ENCODE peak calls at places on chromosomes 16 and 17, in eight cellular contexts. One of them, this sample, is unnamed.

GRCh38 chr16:31441956-31442355 is 633 bp downstream of the ZNF843 start:
- DNase-seq in colonic mucosa: no peak
- DNase-seq in brain microvascular endothelial cell: no peak
- DNase-seq in WTC11: no peak
- DNase-seq in fibroblast of villous mesenchyme: no peak
- DNase-seq in upper lobe of right lung: no peak
- DNase-seq in CD8-positive, alpha-beta T cell: no peak
- DNase-seq in BJ: no peak
- DNase-seq in this sample: no peak

GRCh38 chr17:44776628-44777393 is 18.0 kb downstream of the ADAM11 start:
- DNase-seq in fibroblast of villous mesenchyme: no peak
- DNase-seq in colonic mucosa: no peak
- DNase-seq in CD8-positive, alpha-beta T cell: no peak
- DNase-seq in upper lobe of right lung: no peak
- DNase-seq in WTC11: no peak
- DNase-seq in BJ: no peak
- DNase-seq in brain microvascular endothelial cell: no peak
- DNase-seq in this sample: no peak

GRCh38 chr16:31072540-31073072 is 1.4 kb downstream of the ZNF668 start:
- DNase-seq in colonic mucosa: peak; percentile 46
- DNase-seq in CD8-positive, alpha-beta T cell: no peak
- DNase-seq in WTC11: no peak
- DNase-seq in upper lobe of right lung: no peak
- DNase-seq in fibroblast of villous mesenchyme: peak; percentile 46
- DNase-seq in BJ: no peak
- DNase-seq in brain microvascular endothelial cell: peak; percentile 52
- DNase-seq in this sample: no peak

GRCh38 chr16:31265329-31266245 is 5.8 kb downstream of the ITGAM start:
- DNase-seq in WTC11: peak; percentile 23
- DNase-seq in BJ: no peak
- DNase-seq in fibroblast of villous mesenchyme: peak; percentile 23
- DNase-seq in brain microvascular endothelial cell: peak; percentile 52
- DNase-seq in CD8-positive, alpha-beta T cell: peak; percentile 55
- DNase-seq in upper lobe of right lung: peak; percentile 64
- DNase-seq in colonic mucosa: no peak
- DNase-seq in this sample: no peak

GRCh38 chr17:77790143-77790829 is 168.2 kb upstream of the TNRC6C start:
- DNase-seq in upper lobe of right lung: no peak
- DNase-seq in colonic mucosa: no peak
- DNase-seq in CD8-positive, alpha-beta T cell: no peak
- DNase-seq in brain microvascular endothelial cell: no peak
- DNase-seq in BJ: no peak
- DNase-seq in fibroblast of villous mesenchyme: no peak
- DNase-seq in WTC11: peak; percentile 35
- DNase-seq in this sample: no peak

GRCh38 chr17:32695864-32696263 is 181.1 kb downstream of the MYO1D start:
- DNase-seq in CD8-positive, alpha-beta T cell: no peak
- DNase-seq in BJ: no peak
- DNase-seq in WTC11: no peak
- DNase-seq in brain microvascular endothelial cell: no peak
- DNase-seq in colonic mucosa: no peak
- DNase-seq in fibroblast of villous mesenchyme: no peak
- DNase-seq in upper lobe of right lung: no peak
- DNase-seq in this sample: no peak

GRCh38 chr16:50717109-50717893 is 23.9 kb downstream of the NOD2 start:
- DNase-seq in WTC11: no peak
- DNase-seq in brain microvascular endothelial cell: no peak
- DNase-seq in colonic mucosa: no peak
- DNase-seq in CD8-positive, alpha-beta T cell: no peak
- DNase-seq in BJ: no peak
- DNase-seq in fibroblast of villous mesenchyme: no peak
- DNase-seq in upper lobe of right lung: no peak
- DNase-seq in this sample: no peak

GRCh38 chr17:17915183-17915582 is 57.0 kb downstream of the TOM1L2 start:
- DNase-seq in fibroblast of villous mesenchyme: no peak
- DNase-seq in CD8-positive, alpha-beta T cell: no peak
- DNase-seq in BJ: no peak
- DNase-seq in colonic mucosa: no peak
- DNase-seq in WTC11: no peak
- DNase-seq in brain microvascular endothelial cell: no peak
- DNase-seq in upper lobe of right lung: no peak
- DNase-seq in this sample: no peak

DNA sequence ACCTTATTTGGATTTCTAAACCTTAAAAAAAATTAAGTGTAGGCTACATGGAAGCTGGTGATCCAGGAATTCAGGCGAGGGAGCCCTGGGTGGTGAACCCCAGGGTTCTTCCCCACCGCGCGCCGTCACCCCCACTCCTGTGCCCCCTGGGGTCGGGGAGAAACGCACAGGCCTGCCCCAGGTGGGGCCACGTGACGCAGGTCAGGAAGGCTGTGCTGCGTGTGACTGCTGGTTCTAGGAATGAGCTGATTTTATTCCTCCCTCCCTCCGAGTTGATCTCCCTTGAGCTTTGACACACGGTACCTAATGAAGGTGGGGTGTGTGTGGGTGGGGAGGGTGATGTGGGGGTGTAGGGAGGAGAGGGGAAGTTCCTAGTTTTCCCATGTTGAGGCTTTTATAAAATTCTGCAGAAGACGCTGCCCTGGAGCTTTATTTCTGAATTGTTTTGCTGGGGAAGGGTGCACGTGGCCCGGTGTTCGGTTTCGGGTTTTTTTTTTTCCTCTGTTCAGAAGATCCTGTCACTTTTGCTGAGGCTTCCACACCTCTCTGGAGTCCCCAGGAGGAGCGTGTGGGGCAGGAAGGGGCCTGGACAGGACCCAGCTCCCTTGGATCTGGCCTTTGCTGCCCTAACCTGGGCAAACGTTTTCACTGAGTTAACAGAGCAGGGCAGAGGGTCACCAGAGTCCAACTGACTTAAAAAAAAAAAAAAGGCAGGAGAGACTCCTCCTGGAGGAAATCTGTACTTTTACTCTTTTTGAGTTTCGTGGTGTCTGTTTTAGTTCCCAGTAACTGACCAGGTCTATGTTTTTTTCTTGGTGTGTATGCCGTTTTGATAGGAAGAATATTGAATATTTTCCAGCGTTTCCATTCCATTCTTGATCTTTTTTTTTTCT is 55.8 kb upstream of the GSE1 start:
- DNase-seq in WTC11: no peak
- DNase-seq in upper lobe of right lung: peak; percentile 80
- DNase-seq in fibroblast of villous mesenchyme: no peak
- DNase-seq in brain microvascular endothelial cell: no peak
- DNase-seq in CD8-positive, alpha-beta T cell: peak; percentile 56
- DNase-seq in colonic mucosa: peak; percentile 79
- DNase-seq in BJ: no peak
- DNase-seq in this sample: no peak
- TF ChIP-seq CTCF in WTC11: no peak
- TF ChIP-seq CTCF in upper lobe of right lung: no peak
- TF ChIP-seq CTCF in fibroblast of villous mesenchyme: peak; percentile 33
- TF ChIP-seq CTCF in brain microvascular endothelial cell: peak; percentile 3
- TF ChIP-seq CTCF in CD8-positive, alpha-beta T cell: no peak
- TF ChIP-seq CTCF in colonic mucosa: no peak
- TF ChIP-seq CTCF in BJ: peak; percentile 20
- TF ChIP-seq CTCF in this sample: no peak

DNA sequence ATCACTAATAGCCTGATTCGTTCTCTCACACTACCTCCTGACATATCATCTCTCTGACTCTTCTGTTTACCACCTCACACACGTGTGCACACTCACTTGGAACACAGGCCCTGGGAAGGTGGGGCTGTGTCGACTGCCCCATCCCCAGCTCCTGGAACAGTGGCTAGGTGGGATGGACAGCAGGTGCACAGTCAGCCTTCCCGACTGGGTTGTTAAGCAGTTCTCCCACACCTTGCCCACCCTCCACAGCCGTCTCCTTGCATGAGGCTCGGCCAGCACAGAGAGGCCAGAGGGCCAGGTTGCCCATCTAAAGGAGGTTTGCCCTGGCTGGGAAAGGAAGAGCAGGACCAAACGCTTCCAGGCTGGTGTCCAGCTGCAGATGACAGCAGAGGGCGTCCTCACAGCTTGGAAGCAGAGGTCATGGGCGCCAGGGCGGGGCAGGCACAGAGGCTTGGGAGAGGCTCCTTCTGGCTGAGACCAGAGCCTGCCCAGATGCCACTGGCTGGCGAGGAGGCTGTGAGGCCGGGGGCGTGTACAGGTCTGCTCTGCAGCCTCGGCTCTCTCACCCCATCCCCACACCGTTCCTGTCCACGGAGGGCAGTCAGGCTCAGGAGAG is 92.8 kb downstream of the AMFR start:
- DNase-seq in BJ: no peak
- DNase-seq in CD8-positive, alpha-beta T cell: no peak
- DNase-seq in upper lobe of right lung: peak; percentile 75
- DNase-seq in WTC11: peak; percentile 71
- DNase-seq in fibroblast of villous mesenchyme: peak; percentile 82
- DNase-seq in colonic mucosa: peak; percentile 62
- DNase-seq in brain microvascular endothelial cell: peak; percentile 35
- DNase-seq in this sample: peak; percentile 62
- TF ChIP-seq CTCF in BJ: peak; percentile 63
- TF ChIP-seq CTCF in CD8-positive, alpha-beta T cell: no peak
- TF ChIP-seq CTCF in upper lobe of right lung: peak; percentile 23
- TF ChIP-seq CTCF in WTC11: no peak
- TF ChIP-seq CTCF in fibroblast of villous mesenchyme: peak; percentile 64
- TF ChIP-seq CTCF in colonic mucosa: no peak
- TF ChIP-seq CTCF in brain microvascular endothelial cell: peak; percentile 64
- TF ChIP-seq CTCF in this sample: no peak

GRCh38 chr16:3058173-3059030 is 7.0 kb upstream of the IL32 start:
- DNase-seq in fibroblast of villous mesenchyme: peak; percentile 20
- DNase-seq in brain microvascular endothelial cell: no peak
- DNase-seq in CD8-positive, alpha-beta T cell: peak; percentile 61
- DNase-seq in upper lobe of right lung: peak; percentile 81
- DNase-seq in colonic mucosa: peak; percentile 78
- DNase-seq in BJ: no peak
- DNase-seq in WTC11: peak; percentile 76
- DNase-seq in this sample: peak; percentile 61
- TF ChIP-seq CTCF in fibroblast of villous mesenchyme: no peak
- TF ChIP-seq CTCF in brain microvascular endothelial cell: peak; percentile 24
- TF ChIP-seq CTCF in CD8-positive, alpha-beta T cell: no peak
- TF ChIP-seq CTCF in upper lobe of right lung: no peak
- TF ChIP-seq CTCF in colonic mucosa: no peak
- TF ChIP-seq CTCF in BJ: no peak
- TF ChIP-seq CTCF in WTC11: no peak
- TF ChIP-seq CTCF in this sample: no peak

GRCh38 chr17:40063034-40063765 is 435 bp downstream of the THRA start:
- DNase-seq in fibroblast of villous mesenchyme: peak; percentile 61
- DNase-seq in WTC11: peak; percentile 59
- DNase-seq in upper lobe of right lung: peak; percentile 88
- DNase-seq in CD8-positive, alpha-beta T cell: peak; percentile 41
- DNase-seq in BJ: no peak
- DNase-seq in brain microvascular endothelial cell: no peak
- DNase-seq in colonic mucosa: peak; percentile 56
- DNase-seq in this sample: peak; percentile 69
- TF ChIP-seq CTCF in fibroblast of villous mesenchyme: no peak
- TF ChIP-seq CTCF in WTC11: no peak
- TF ChIP-seq CTCF in upper lobe of right lung: no peak
- TF ChIP-seq CTCF in CD8-positive, alpha-beta T cell: no peak
- TF ChIP-seq CTCF in BJ: no peak
- TF ChIP-seq CTCF in brain microvascular endothelial cell: peak; percentile 1
- TF ChIP-seq CTCF in colonic mucosa: no peak
- TF ChIP-seq CTCF in this sample: no peak

DNA sequence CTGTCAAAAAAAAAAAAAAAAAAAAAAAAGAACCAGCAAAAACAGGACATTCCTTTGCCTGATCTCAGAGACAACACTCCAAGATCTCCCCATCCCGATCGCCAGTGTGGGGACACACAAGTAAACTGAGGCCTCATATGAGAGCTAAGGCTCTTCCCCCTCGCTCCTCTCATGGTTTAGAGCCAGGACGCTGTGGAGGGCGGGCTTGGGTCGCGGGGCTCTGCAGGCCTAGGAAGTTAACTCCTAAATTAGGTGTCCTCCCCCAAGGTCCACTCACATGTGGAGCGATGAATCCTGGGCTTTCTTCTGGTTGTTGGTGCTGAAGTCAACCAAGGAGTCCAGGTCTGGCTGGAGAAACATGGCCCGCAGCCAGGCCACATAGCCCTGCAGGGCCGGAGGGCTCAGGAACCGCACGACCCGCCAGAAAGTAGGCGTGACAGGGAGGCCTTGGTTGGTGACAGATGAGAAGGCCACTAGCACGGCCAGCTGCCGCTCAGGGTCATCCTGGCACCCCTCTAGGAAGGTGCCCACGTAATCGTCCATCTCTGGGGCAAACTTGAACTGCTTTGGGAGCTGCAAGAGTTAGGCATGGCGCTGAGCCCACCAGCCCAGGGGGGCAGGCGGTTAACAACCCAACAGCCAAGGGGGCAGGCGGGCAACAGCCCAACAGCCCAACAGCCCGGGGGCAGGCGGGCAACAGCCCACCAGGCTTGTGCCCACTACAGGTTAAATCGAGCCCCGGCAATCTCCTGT is 5.2 kb downstream of the MYBBP1A start:
- DNase-seq in brain microvascular endothelial cell: no peak
- DNase-seq in upper lobe of right lung: peak; percentile 64
- DNase-seq in CD8-positive, alpha-beta T cell: no peak
- DNase-seq in WTC11: no peak
- DNase-seq in fibroblast of villous mesenchyme: no peak
- DNase-seq in colonic mucosa: no peak
- DNase-seq in BJ: no peak
- DNase-seq in this sample: no peak
- TF ChIP-seq CTCF in brain microvascular endothelial cell: no peak
- TF ChIP-seq CTCF in upper lobe of right lung: no peak
- TF ChIP-seq CTCF in CD8-positive, alpha-beta T cell: no peak
- TF ChIP-seq CTCF in WTC11: no peak
- TF ChIP-seq CTCF in fibroblast of villous mesenchyme: no peak
- TF ChIP-seq CTCF in colonic mucosa: no peak
- TF ChIP-seq CTCF in BJ: no peak
- TF ChIP-seq CTCF in this sample: no peak